ENCODE peak calls at places on chromosomes 7 and 10, in five cellular contexts. One of them, this sample, is unnamed. For H3K27me3, the result is how much of the 10 kb centered on the place peaks cover.

GRCh38 chr7:91330378-91331295 is 66.4 kb downstream of the FZD1 start:
- DNase-seq in pancreas: no peak
- DNase-seq in cardiac muscle cell: no peak
- DNase-seq in CD8-positive, alpha-beta T cell: no peak
- DNase-seq in IMR-90: no peak
- DNase-seq in this sample: no peak

GRCh38 chr7:47232751-47233412 is 349.0 kb downstream of the TNS3 start:
- DNase-seq in CD8-positive, alpha-beta T cell: no peak
- DNase-seq in IMR-90: no peak
- DNase-seq in cardiac muscle cell: no peak
- DNase-seq in pancreas: no peak
- DNase-seq in this sample: no peak

GRCh38 chr10:70905071-70906021 is 17.0 kb upstream of the PCBD1 start:
- DNase-seq in CD8-positive, alpha-beta T cell: no peak
- DNase-seq in IMR-90: no peak
- DNase-seq in cardiac muscle cell: no peak
- DNase-seq in pancreas: no peak
- DNase-seq in this sample: no peak

GRCh38 chr10:8453587-8453986 is 399.1 kb downstream of the GATA3 start:
- DNase-seq in CD8-positive, alpha-beta T cell: no peak
- DNase-seq in pancreas: no peak
- DNase-seq in IMR-90: no peak
- DNase-seq in cardiac muscle cell: no peak
- DNase-seq in this sample: no peak

GRCh38 chr10:3698312-3698711 is 86.7 kb downstream of the KLF6 start:
- DNase-seq in pancreas: no peak
- DNase-seq in cardiac muscle cell: no peak
- DNase-seq in IMR-90: no peak
- DNase-seq in CD8-positive, alpha-beta T cell: no peak
- DNase-seq in this sample: no peak

GRCh38 chr7:107068156-107068555 is 23.7 kb downstream of the PRKAR2B start:
- DNase-seq in CD8-positive, alpha-beta T cell: no peak
- DNase-seq in pancreas: no peak
- DNase-seq in cardiac muscle cell: no peak
- DNase-seq in IMR-90: no peak
- DNase-seq in this sample: peak

GRCh38 chr10:77619964-77620703 is 17.5 kb downstream of the KCNMA1 start:
- DNase-seq in CD8-positive, alpha-beta T cell: no peak
- DNase-seq in cardiac muscle cell: no peak
- DNase-seq in IMR-90: no peak
- DNase-seq in pancreas: no peak
- DNase-seq in this sample: no peak

GRCh38 chr7:129258649-129259389 is 34.0 kb downstream of the AHCYL2 start:
- DNase-seq in IMR-90: no peak
- DNase-seq in CD8-positive, alpha-beta T cell: no peak
- DNase-seq in pancreas: no peak
- DNase-seq in cardiac muscle cell: peak
- DNase-seq in this sample: no peak

GRCh38 chr10:120943542-120943941 is 92.4 kb downstream of the WDR11 start:
- DNase-seq in CD8-positive, alpha-beta T cell: no peak
- DNase-seq in IMR-90: no peak
- DNase-seq in pancreas: no peak
- DNase-seq in cardiac muscle cell: no peak
- DNase-seq in this sample: no peak

GRCh38 chr7:18861514-18861913 is 255.9 kb downstream of the TWIST1 start:
- DNase-seq in CD8-positive, alpha-beta T cell: no peak
- DNase-seq in pancreas: no peak
- DNase-seq in cardiac muscle cell: no peak
- DNase-seq in IMR-90: peak
- DNase-seq in this sample: no peak

GRCh38 chr10:30775779-30776591 is 146.4 kb upstream of the LYZL2 start:
- DNase-seq in cardiac muscle cell: no peak
- DNase-seq in pancreas: no peak
- DNase-seq in IMR-90: peak
- DNase-seq in CD8-positive, alpha-beta T cell: no peak
- DNase-seq in this sample: peak

GRCh38 chr7:452230-452751 is 67.4 kb downstream of the PDGFA start:
- DNase-seq in IMR-90: peak
- DNase-seq in CD8-positive, alpha-beta T cell: no peak
- DNase-seq in pancreas: no peak
- DNase-seq in cardiac muscle cell: peak
- DNase-seq in this sample: no peak
- H3K27me3 ChIP-seq in IMR-90: under half
- H3K27me3 ChIP-seq in CD8-positive, alpha-beta T cell: under half
- H3K27me3 ChIP-seq in pancreas: under half
- H3K27me3 ChIP-seq in cardiac muscle cell: under half
- H3K27me3 ChIP-seq in this sample: under half

GRCh38 chr7:155202106-155202871 is 95.4 kb upstream of the INSIG1 start:
- DNase-seq in cardiac muscle cell: no peak
- DNase-seq in CD8-positive, alpha-beta T cell: no peak
- DNase-seq in IMR-90: no peak
- DNase-seq in pancreas: no peak
- DNase-seq in this sample: no peak

GRCh38 chr7:155205368-155206285 is 92.1 kb upstream of the INSIG1 start:
- DNase-seq in IMR-90: peak
- DNase-seq in pancreas: peak
- DNase-seq in cardiac muscle cell: no peak
- DNase-seq in CD8-positive, alpha-beta T cell: peak
- DNase-seq in this sample: peak

GRCh38 chr7:155203059-155203881 is 94.4 kb upstream of the INSIG1 start:
- DNase-seq in pancreas: no peak
- DNase-seq in CD8-positive, alpha-beta T cell: no peak
- DNase-seq in cardiac muscle cell: no peak
- DNase-seq in IMR-90: no peak
- DNase-seq in this sample: no peak

GRCh38 chr7:155204744-155205367 is 92.8 kb upstream of the INSIG1 start:
- DNase-seq in cardiac muscle cell: no peak
- DNase-seq in pancreas: no peak
- DNase-seq in IMR-90: no peak
- DNase-seq in CD8-positive, alpha-beta T cell: no peak
- DNase-seq in this sample: no peak

GRCh38 chr7:155203882-155204691 is 93.6 kb upstream of the INSIG1 start:
- DNase-seq in CD8-positive, alpha-beta T cell: no peak
- DNase-seq in pancreas: peak
- DNase-seq in IMR-90: no peak
- DNase-seq in cardiac muscle cell: no peak
- DNase-seq in this sample: no peak
- H3K27ac ChIP-seq in CD8-positive, alpha-beta T cell: no peak
- H3K27ac ChIP-seq in pancreas: peak
- H3K27ac ChIP-seq in IMR-90: no peak
- H3K27ac ChIP-seq in cardiac muscle cell: no peak
- H3K27ac ChIP-seq in this sample: no peak

GRCh38 chr7:82263880-82264751 is 179.5 kb downstream of the CACNA2D1 start:
- DNase-seq in CD8-positive, alpha-beta T cell: no peak
- DNase-seq in IMR-90: no peak
- DNase-seq in pancreas: no peak
- DNase-seq in cardiac muscle cell: no peak
- DNase-seq in this sample: no peak

GRCh38 chr7:82264752-82265305 is 178.7 kb downstream of the CACNA2D1 start:
- DNase-seq in IMR-90: no peak
- DNase-seq in cardiac muscle cell: no peak
- DNase-seq in pancreas: no peak
- DNase-seq in CD8-positive, alpha-beta T cell: no peak
- DNase-seq in this sample: no peak

GRCh38 chr7:82268632-82269031 is 174.9 kb downstream of the CACNA2D1 start:
- DNase-seq in pancreas: no peak
- DNase-seq in CD8-positive, alpha-beta T cell: no peak
- DNase-seq in cardiac muscle cell: no peak
- DNase-seq in IMR-90: no peak
- DNase-seq in this sample: no peak

GRCh38 chr7:82270909-82271308 is 172.7 kb downstream of the CACNA2D1 start:
- DNase-seq in CD8-positive, alpha-beta T cell: no peak
- DNase-seq in IMR-90: no peak
- DNase-seq in cardiac muscle cell: no peak
- DNase-seq in pancreas: no peak
- DNase-seq in this sample: no peak

GRCh38 chr7:82266081-82266480 is 177.5 kb downstream of the CACNA2D1 start:
- DNase-seq in IMR-90: no peak
- DNase-seq in cardiac muscle cell: no peak
- DNase-seq in pancreas: no peak
- DNase-seq in CD8-positive, alpha-beta T cell: no peak
- DNase-seq in this sample: no peak
- H3K27me3 ChIP-seq in IMR-90: under half
- H3K27me3 ChIP-seq in cardiac muscle cell: under half
- H3K27me3 ChIP-seq in pancreas: under half
- H3K27me3 ChIP-seq in CD8-positive, alpha-beta T cell: under half
- H3K27me3 ChIP-seq in this sample: under half

GRCh38 chr7:30700941-30701340 is 18.7 kb upstream of the CRHR2 start:
- DNase-seq in IMR-90: no peak
- DNase-seq in CD8-positive, alpha-beta T cell: no peak
- DNase-seq in pancreas: no peak
- DNase-seq in cardiac muscle cell: no peak
- DNase-seq in this sample: no peak

GRCh38 chr7:30694774-30695721 is 12.8 kb upstream of the CRHR2 start:
- DNase-seq in CD8-positive, alpha-beta T cell: no peak
- DNase-seq in pancreas: no peak
- DNase-seq in cardiac muscle cell: no peak
- DNase-seq in IMR-90: no peak
- DNase-seq in this sample: no peak

GRCh38 chr7:30699706-30700495 is 17.6 kb upstream of the CRHR2 start:
- DNase-seq in pancreas: no peak
- DNase-seq in CD8-positive, alpha-beta T cell: no peak
- DNase-seq in IMR-90: no peak
- DNase-seq in cardiac muscle cell: peak
- DNase-seq in this sample: no peak

GRCh38 chr7:30698481-30698880 is 16.2 kb upstream of the CRHR2 start:
- DNase-seq in pancreas: no peak
- DNase-seq in cardiac muscle cell: no peak
- DNase-seq in IMR-90: no peak
- DNase-seq in CD8-positive, alpha-beta T cell: no peak
- DNase-seq in this sample: no peak

DNA sequence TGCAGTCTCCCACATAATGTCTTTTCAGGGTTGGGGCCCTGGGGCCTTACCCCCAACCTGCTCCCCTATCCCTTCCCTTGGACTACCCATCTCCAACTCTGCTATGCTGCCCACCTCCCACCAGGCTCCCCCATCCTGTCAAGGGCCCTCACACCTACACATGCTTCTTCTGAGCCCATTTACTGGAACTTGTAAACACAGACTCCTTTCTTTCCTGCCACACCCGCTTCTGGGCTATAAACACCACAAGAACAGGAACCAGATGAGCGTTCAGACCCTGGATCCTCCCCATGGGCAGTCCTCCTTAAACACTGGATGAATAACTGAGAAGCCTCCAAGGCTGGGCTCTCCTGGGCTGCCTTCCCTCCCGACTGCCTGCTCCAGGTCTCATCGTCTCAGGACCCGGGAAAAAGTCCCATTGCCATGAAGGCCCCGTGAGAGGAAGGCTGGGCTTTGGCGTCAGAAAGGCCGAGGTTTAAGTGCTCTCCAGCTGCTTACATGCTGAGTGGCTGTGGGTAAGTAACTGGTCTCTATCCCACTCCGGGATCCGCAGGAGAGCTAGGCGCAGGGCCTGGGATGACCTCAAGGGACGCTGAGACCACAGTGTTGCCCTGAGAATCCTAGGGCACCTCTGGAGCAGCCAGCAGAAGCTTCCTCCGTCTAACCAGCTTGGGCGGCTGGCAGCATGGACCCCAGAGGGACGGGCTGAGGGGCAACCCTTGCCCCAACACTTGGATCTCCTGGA is 15.6 kb upstream of the CRHR2 start:
- DNase-seq in IMR-90: no peak
- DNase-seq in cardiac muscle cell: no peak
- DNase-seq in pancreas: no peak
- DNase-seq in CD8-positive, alpha-beta T cell: no peak
- DNase-seq in this sample: no peak
- H3K27ac ChIP-seq in IMR-90: no peak
- H3K27ac ChIP-seq in cardiac muscle cell: no peak
- H3K27ac ChIP-seq in pancreas: no peak
- H3K27ac ChIP-seq in CD8-positive, alpha-beta T cell: no peak
- H3K27ac ChIP-seq in this sample: no peak

DNA sequence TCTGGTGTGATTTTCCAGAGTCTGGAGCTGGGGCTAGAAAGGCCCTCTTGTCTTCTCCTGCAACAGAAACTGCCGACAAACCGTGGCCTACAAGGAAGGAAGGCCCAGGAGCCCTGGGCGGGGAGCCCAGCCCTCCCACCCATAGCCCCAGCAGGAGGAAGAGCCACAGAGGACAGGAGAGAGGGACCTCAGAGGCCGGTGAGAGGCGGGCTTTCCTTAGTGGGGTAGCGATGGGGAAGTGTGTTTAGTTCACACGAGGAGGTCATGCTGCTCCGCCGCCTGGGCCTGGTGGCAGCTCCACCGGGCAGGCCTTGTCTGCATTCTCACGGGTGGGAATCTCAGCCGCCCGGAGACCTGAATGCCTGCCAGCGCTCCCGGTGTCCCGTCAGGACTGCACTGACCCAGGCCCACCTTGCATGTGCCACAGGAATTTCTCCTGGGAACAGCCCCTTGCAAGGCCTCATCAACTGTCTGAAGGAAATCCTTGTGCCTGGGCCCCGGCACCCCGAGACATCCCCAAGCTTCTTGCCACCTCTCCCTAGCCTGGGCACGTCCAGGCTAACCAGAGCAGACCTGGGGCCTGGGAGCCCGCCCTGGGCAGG is 50.9 kb downstream of the ZNF467 start:
- DNase-seq in cardiac muscle cell: no peak
- DNase-seq in CD8-positive, alpha-beta T cell: no peak
- DNase-seq in pancreas: no peak
- DNase-seq in IMR-90: no peak
- DNase-seq in this sample: no peak
- H3K27me3 ChIP-seq in cardiac muscle cell: under half
- H3K27me3 ChIP-seq in CD8-positive, alpha-beta T cell: under half
- H3K27me3 ChIP-seq in pancreas: under half
- H3K27me3 ChIP-seq in IMR-90: under half
- H3K27me3 ChIP-seq in this sample: under half

DNA sequence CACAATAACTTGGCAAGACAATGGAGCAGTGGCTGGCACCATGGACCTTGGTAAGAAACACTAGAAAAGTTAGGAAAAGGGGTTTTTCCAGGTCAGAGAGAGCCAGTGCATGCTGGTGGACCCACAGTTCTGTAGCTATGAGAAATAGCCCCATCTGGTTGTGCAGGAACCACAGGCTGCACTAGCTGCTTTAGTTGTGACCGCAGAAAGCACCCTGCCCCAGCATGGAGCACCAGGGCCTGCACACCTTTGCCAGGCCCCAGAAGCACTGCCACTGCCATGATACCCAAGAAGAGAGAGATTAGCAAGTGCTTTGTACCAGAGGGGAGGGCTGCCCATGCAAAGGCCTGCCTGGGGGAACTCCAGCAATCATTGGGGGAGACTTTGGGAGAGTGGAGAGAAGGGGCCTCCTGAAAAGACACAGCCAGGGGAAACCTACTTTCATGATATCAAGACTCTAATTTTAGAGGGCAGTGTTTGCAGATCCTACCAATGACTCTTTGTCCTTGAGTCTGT is 256.1 kb upstream of the C7orf33 start:
- DNase-seq in cardiac muscle cell: no peak
- DNase-seq in pancreas: no peak
- DNase-seq in IMR-90: no peak
- DNase-seq in CD8-positive, alpha-beta T cell: no peak
- DNase-seq in this sample: no peak
- H3K27ac ChIP-seq in cardiac muscle cell: no peak
- H3K27ac ChIP-seq in pancreas: no peak
- H3K27ac ChIP-seq in IMR-90: no peak
- H3K27ac ChIP-seq in CD8-positive, alpha-beta T cell: no peak
- H3K27ac ChIP-seq in this sample: no peak